ENCODE peak calls at places on chromosomes 4 and X, in six cellular contexts. Z is epithelial cell of esophagus; A is ovary; W is CD8-positive, alpha-beta T cell; T is fibroblast of lung; S is H7. O is an unnamed sample.

GRCh38 chr4:168028568-168028967 is 63.8 kb upstream of the ANXA10 start:
- DNase-seq in Z (peak), A (no peak), W (no peak), T (no peak), S (no peak), O (peak)

GRCh38 chrX:27186671-27187070 is 276.5 kb downstream of the PPP4R3C start:
- DNase-seq in Z (peak), A (no peak), W (no peak), T (peak), S (peak), O (no peak)

GRCh38 chr4:119706804-119707203 is 78.2 kb upstream of the PDE5A start:
- DNase-seq in Z (no peak), A (no peak), W (no peak), T (no peak), S (no peak), O (no peak)

GRCh38 chr4:125125256-125125655 is 189.5 kb upstream of the FAT4 start:
- DNase-seq in Z (no peak), A (no peak), W (no peak), T (no peak), S (no peak), O (no peak)

GRCh38 chr4:91222019-91222418 is 1081.7 kb upstream of the GRID2 start:
- DNase-seq in Z (no peak), A (no peak), W (no peak), T (no peak), S (no peak), O (no peak)

GRCh38 chrX:54494970-54495813 is 842 bp downstream of the FGD1 start:
- DNase-seq in Z (peak), A (peak), W (no peak), T (peak), S (peak), O (peak)

GRCh38 chrX:153845195-153845594 is 14.9 kb upstream of the PDZD4 start:
- DNase-seq in Z (no peak), A (no peak), W (no peak), T (no peak), S (no peak), O (no peak)

GRCh38 chr4:186591651-186592050 is 36.3 kb upstream of the MTNR1A start:
- DNase-seq in Z (no peak), A (no peak), W (no peak), T (no peak), S (no peak), O (no peak)

GRCh38 chrX:12139934-12140611 is 1.8 kb downstream of the FRMPD4 start:
- DNase-seq in Z (peak), A (no peak), W (no peak), T (no peak), S (no peak), O (no peak)

GRCh38 chrX:1361910-1362309 is 25.3 kb downstream of the IL3RA start:
- DNase-seq in Z (no peak), A (no peak), W (no peak), T (no peak), S (no peak), O (no peak)

GRCh38 chr4:185512516-185512915 is 22.8 kb downstream of the PDLIM3 start:
- DNase-seq in Z (peak), A (no peak), W (no peak), T (peak), S (no peak), O (no peak)

GRCh38 chr4:76658231-76659102 is 223.4 kb downstream of the SHROOM3 start:
- DNase-seq in Z (peak), A (no peak), W (no peak), T (peak), S (no peak), O (no peak)

GRCh38 chr4:3313556-3314228 is 20.9 kb downstream of the RGS12 start:
- DNase-seq in Z (no peak), A (no peak), W (peak), T (no peak), S (peak), O (peak)

GRCh38 chrX:22340022-22340616 is 67.4 kb downstream of the CBLL2 start:
- DNase-seq in Z (peak), A (no peak), W (no peak), T (no peak), S (no peak), O (no peak)

GRCh38 chr4:42643685-42644084 is 13.2 kb downstream of the ATP8A1 start:
- DNase-seq in Z (no peak), A (no peak), W (no peak), T (no peak), S (no peak), O (no peak)

GRCh38 chr4:86939737-86940141 is 4.9 kb downstream of the AFF1 start:
- DNase-seq in Z (no peak), A (no peak), W (peak), T (no peak), S (no peak), O (no peak)

GRCh38 chr4:25092139-25092538 is 61.4 kb upstream of the LGI2 start:
- DNase-seq in Z (no peak), A (no peak), W (no peak), T (no peak), S (no peak), O (no peak)

GRCh38 chrX:129706395-129707072 is 32.2 kb upstream of the XPNPEP2 start:
- DNase-seq in Z (no peak), A (no peak), W (no peak), T (peak), S (no peak), O (peak)

GRCh38 chr4:168408620-168409019 is 71.7 kb downstream of the DDX60L start:
- DNase-seq in Z (peak), A (peak), W (no peak), T (peak), S (no peak), O (no peak)

GRCh38 chrX:152637649-152638442 is at the start of gene GABRQ:
- DNase-seq in Z (peak), A (no peak), W (no peak), T (peak), S (peak), O (peak)

GRCh38 chr4:181536753-181537434 is 706.3 kb upstream of the TENM3 start:
- DNase-seq in Z (no peak), A (no peak), W (no peak), T (peak), S (no peak), O (no peak)

GRCh38 chr4:38980903-38981676 is 51.1 kb downstream of the TMEM156 start:
- DNase-seq in Z (peak), A (no peak), W (no peak), T (peak), S (no peak), O (no peak)

GRCh38 chr4:81470456-81471327 is 1.0 kb downstream of the RASGEF1B start:
- DNase-seq in Z (peak), A (peak), W (peak), T (no peak), S (peak), O (peak)

GRCh38 chr4:175469519-175469918 is 342.5 kb downstream of the GPM6A start:
- DNase-seq in Z (peak), A (no peak), W (no peak), T (no peak), S (no peak), O (no peak)

GRCh38 chr4:183074288-183074990 is 24.6 kb upstream of the WWC2 start:
- DNase-seq in Z (no peak), A (no peak), W (no peak), T (no peak), S (no peak), O (no peak)

GRCh38 chrX:116961872-116962582 is 499.3 kb upstream of the CT83 start:
- DNase-seq in Z (peak), A (no peak), W (no peak), T (no peak), S (peak), O (no peak)

GRCh38 chr4:93810340-93810992 is 18.1 kb upstream of the ATOH1 start:
- DNase-seq in Z (no peak), A (peak), W (no peak), T (no peak), S (no peak), O (no peak)

GRCh38 chr4:188960411-188961093 is 821.3 kb downstream of the TRIML1 start:
- DNase-seq in Z (no peak), A (no peak), W (no peak), T (no peak), S (no peak), O (no peak)

GRCh38 chrX:49250578-49250977 is 13.9 kb downstream of the FOXP3 start:
- DNase-seq in Z (no peak), A (no peak), W (no peak), T (no peak), S (peak), O (no peak)

GRCh38 chr4:7183161-7183560 is 9.2 kb upstream of the SORCS2 start:
- DNase-seq in Z (no peak), A (peak), W (no peak), T (no peak), S (no peak), O (no peak)

GRCh38 chrX:41447897-41448296 is 754 bp downstream of the NYX start:
- DNase-seq in Z (no peak), A (no peak), W (no peak), T (no peak), S (no peak), O (no peak)

GRCh38 chrX:2878563-2878962 is 49.8 kb downstream of the GYG2 start:
- DNase-seq in Z (no peak), A (no peak), W (no peak), T (no peak), S (no peak), O (no peak)

GRCh38 chr4:74934822-74935326 is 2.0 kb downstream of the PARM1 start:
- DNase-seq in Z (no peak), A (peak), W (no peak), T (no peak), S (peak), O (no peak)

GRCh38 chr4:146585761-146586333 is 52.8 kb upstream of the POU4F2 start:
- DNase-seq in Z (peak), A (no peak), W (no peak), T (peak), S (no peak), O (no peak)

GRCh38 chrX:39814391-39814790 is 283.4 kb downstream of the BCOR start:
- DNase-seq in Z (no peak), A (no peak), W (peak), T (peak), S (peak), O (no peak)

GRCh38 chr4:73387552-73387951 is 16.5 kb upstream of the ALB start:
- DNase-seq in Z (no peak), A (no peak), W (no peak), T (no peak), S (no peak), O (no peak)

GRCh38 chr4:120209706-120210105 is 143.1 kb upstream of the MAD2L1 start:
- DNase-seq in Z (no peak), A (no peak), W (no peak), T (no peak), S (no peak), O (no peak)

GRCh38 chr4:140720387-140721087 is 35.6 kb downstream of the TBC1D9 start:
- DNase-seq in Z (no peak), A (no peak), W (no peak), T (no peak), S (no peak), O (no peak)

GRCh38 chr4:140718240-140718639 is 37.9 kb downstream of the TBC1D9 start:
- DNase-seq in Z (peak), A (no peak), W (no peak), T (peak), S (no peak), O (no peak)

GRCh38 chr4:140719022-140719421 is 37.2 kb downstream of the TBC1D9 start:
- DNase-seq in Z (peak), A (no peak), W (no peak), T (peak), S (no peak), O (no peak)

GRCh38 chr4:140719693-140720092 is 36.5 kb downstream of the TBC1D9 start:
- DNase-seq in Z (no peak), A (no peak), W (no peak), T (no peak), S (no peak), O (no peak)

GRCh38 chr4:140721088-140721421 is 35.1 kb downstream of the TBC1D9 start:
- DNase-seq in Z (no peak), A (no peak), W (no peak), T (no peak), S (no peak), O (no peak)
- H3K4me3 ChIP-seq in Z (no peak), A (no peak), W (no peak), T (peak), S (no peak), O (no peak)

DNA sequence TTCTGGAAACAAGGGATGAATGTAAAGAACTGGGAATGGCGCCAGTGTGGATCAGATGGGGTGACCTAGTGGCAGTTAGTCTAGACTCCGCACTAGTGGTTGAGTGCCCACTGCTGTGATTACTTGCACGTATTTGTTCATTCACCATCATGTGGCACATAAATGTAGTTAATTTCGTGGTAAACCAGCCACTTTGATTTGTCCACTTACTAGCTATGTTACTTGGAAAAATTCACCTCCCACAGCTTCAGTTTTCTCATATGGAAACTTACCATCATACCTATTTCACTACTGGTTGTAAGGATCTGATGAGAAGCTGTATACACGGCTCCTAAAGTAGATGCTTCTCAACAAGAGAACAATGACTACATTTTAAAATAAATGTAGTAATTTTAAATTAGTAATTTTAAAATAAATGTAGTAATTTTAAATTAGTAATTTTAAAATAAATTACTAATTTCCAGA is 394 bp upstream of the DYNLT3 start:
- DNase-seq in Z (no peak), A (no peak), W (no peak), T (no peak), S (no peak), O (no peak)
- H3K4me3 ChIP-seq in Z (peak), A (peak), W (peak), T (peak), S (peak), O (peak)

GRCh38 chrX:19864736-19865135 is 22.7 kb downstream of the SH3KBP1 start:
- DNase-seq in Z (no peak), A (no peak), W (no peak), T (no peak), S (no peak), O (no peak)
- H3K4me3 ChIP-seq in Z (no peak), A (no peak), W (no peak), T (no peak), S (no peak), O (no peak)

GRCh38 chrX:25001808-25002657 is 13.7 kb downstream of the ARX start:
- DNase-seq in Z (no peak), A (peak), W (no peak), T (no peak), S (peak), O (no peak)

GRCh38 chrX:25004485-25005032 is 11.2 kb downstream of the ARX start:
- DNase-seq in Z (no peak), A (peak), W (no peak), T (no peak), S (peak), O (no peak)

GRCh38 chrX:25002658-25003015 is 13.1 kb downstream of the ARX start:
- DNase-seq in Z (no peak), A (peak), W (no peak), T (no peak), S (peak), O (no peak)

GRCh38 chrX:25004040-25004439 is 11.7 kb downstream of the ARX start:
- DNase-seq in Z (no peak), A (no peak), W (no peak), T (no peak), S (peak), O (no peak)

DNA sequence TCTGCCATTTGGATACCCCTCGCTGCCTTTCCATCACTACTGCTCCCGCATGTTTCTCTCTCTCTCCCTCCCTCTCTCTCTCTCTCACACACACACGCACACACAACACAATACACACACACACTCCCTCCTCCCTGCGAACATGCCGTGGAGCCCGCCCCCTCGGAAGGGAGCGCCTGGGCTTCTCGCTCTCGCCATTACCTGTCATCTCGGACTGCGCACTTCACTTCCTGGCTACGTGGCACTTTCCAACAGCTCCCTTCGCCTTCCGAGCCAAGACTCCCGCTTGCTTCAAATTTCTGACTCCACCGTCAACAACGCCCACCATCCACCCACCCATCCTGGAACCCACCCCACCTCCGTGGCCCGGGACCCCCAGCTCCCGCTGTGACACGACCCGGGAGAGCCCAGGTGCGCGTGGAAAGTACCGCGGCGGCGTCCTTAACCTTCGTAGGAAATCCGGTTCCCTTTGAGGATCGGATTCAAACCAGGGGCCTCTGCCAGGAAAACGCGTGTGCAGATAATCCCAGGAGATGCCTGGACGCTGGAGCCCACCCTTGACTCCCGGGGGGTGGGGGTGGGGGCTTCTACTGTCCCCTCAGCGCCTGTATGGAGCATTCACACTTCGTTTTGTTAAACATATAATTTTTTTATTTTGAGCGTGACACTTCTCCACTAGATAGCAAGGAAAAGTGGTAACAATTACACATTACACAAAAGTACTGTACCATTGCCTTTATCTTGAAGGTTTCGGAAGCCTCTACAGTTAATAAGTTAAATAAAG is 12.5 kb downstream of the ARX start:
- DNase-seq in Z (peak), A (peak), W (no peak), T (no peak), S (peak), O (no peak)
- H3K4me3 ChIP-seq in Z (peak), A (peak), W (no peak), T (peak), S (peak), O (no peak)

GRCh38 chr4:110636231-110636676 is 13.4 kb upstream of the PITX2 start:
- DNase-seq in Z (no peak), A (no peak), W (no peak), T (no peak), S (peak), O (no peak)
- H3K4me3 ChIP-seq in Z (no peak), A (peak), W (no peak), T (peak), S (peak), O (no peak)

DNA sequence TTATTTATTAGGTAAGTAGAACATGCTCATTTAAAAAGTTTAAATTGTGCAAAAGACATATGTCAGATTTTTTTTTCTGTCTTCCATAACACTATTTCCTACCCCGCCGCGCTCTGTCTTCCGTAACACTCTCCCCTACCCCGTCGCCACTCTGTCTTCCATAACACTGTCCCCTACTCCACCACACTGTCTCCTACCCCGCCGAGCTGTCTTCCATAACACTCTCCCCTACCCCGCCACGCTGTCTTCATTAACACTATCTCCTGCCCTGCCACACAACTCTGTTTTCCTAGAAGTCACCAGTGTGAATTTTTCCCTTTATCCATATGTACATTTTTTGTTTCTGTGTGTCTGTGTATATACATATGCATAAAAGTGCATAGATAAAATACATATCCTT is 4.4 kb downstream of the MSMO1 start:
- DNase-seq in Z (no peak), A (no peak), W (no peak), T (no peak), S (no peak), O (no peak)
- H3K4me3 ChIP-seq in Z (peak), A (no peak), W (no peak), T (peak), S (no peak), O (peak)